ENCODE peak calls at places on chromosomes 4 and X, in nine cellular contexts. One of them, this sample, is unnamed.

GRCh38 chr4:4788573-4788972 is 70.9 kb upstream of the MSX1 start:
- DNase-seq in CD8-positive, alpha-beta memory T cell: no peak
- DNase-seq in lung: no peak
- DNase-seq in ascending aorta: no peak
- DNase-seq in NCI-H510A treated with DMSO at 0.1 percent for 48 hours: no peak
- DNase-seq in BJ: no peak
- DNase-seq in lower lobe of right lung: no peak
- DNase-seq in IMR-90: no peak
- DNase-seq in NCI-H1092: no peak
- DNase-seq in this sample: no peak

GRCh38 chr4:76562161-76562560 is 127.1 kb downstream of the SHROOM3 start:
- DNase-seq in CD8-positive, alpha-beta memory T cell: no peak
- DNase-seq in lung: no peak
- DNase-seq in ascending aorta: no peak
- DNase-seq in NCI-H510A treated with DMSO at 0.1 percent for 48 hours: no peak
- DNase-seq in BJ: peak
- DNase-seq in lower lobe of right lung: no peak
- DNase-seq in IMR-90: peak
- DNase-seq in NCI-H1092: no peak
- DNase-seq in this sample: no peak

GRCh38 chr4:69970071-69970470 is 4.5 kb upstream of the CSN2 start:
- DNase-seq in CD8-positive, alpha-beta memory T cell: no peak
- DNase-seq in lung: no peak
- DNase-seq in ascending aorta: no peak
- DNase-seq in NCI-H510A treated with DMSO at 0.1 percent for 48 hours: no peak
- DNase-seq in BJ: no peak
- DNase-seq in lower lobe of right lung: no peak
- DNase-seq in IMR-90: no peak
- DNase-seq in NCI-H1092: no peak
- DNase-seq in this sample: no peak

GRCh38 chr4:1393866-1394265 is 12.4 kb downstream of the NKX1-1 start:
- DNase-seq in CD8-positive, alpha-beta memory T cell: no peak
- DNase-seq in lung: no peak
- DNase-seq in ascending aorta: no peak
- DNase-seq in NCI-H510A treated with DMSO at 0.1 percent for 48 hours: no peak
- DNase-seq in BJ: no peak
- DNase-seq in lower lobe of right lung: peak
- DNase-seq in IMR-90: no peak
- DNase-seq in NCI-H1092: no peak
- DNase-seq in this sample: peak

GRCh38 chrX:136021903-136022302 is 36.7 kb downstream of the SLC9A6 start:
- DNase-seq in CD8-positive, alpha-beta memory T cell: no peak
- DNase-seq in lung: no peak
- DNase-seq in ascending aorta: no peak
- DNase-seq in NCI-H510A treated with DMSO at 0.1 percent for 48 hours: no peak
- DNase-seq in BJ: no peak
- DNase-seq in lower lobe of right lung: no peak
- DNase-seq in IMR-90: no peak
- DNase-seq in NCI-H1092: no peak
- DNase-seq in this sample: no peak

GRCh38 chr4:155570661-155571060 is 96.0 kb upstream of the GUCY1A1 start:
- DNase-seq in CD8-positive, alpha-beta memory T cell: no peak
- DNase-seq in lung: no peak
- DNase-seq in ascending aorta: no peak
- DNase-seq in NCI-H510A treated with DMSO at 0.1 percent for 48 hours: no peak
- DNase-seq in BJ: no peak
- DNase-seq in lower lobe of right lung: no peak
- DNase-seq in IMR-90: no peak
- DNase-seq in NCI-H1092: no peak
- DNase-seq in this sample: no peak

GRCh38 chr4:156972370-156972980 is 876 bp upstream of the PDGFC start:
- DNase-seq in CD8-positive, alpha-beta memory T cell: no peak
- DNase-seq in lung: no peak
- DNase-seq in ascending aorta: no peak
- DNase-seq in NCI-H510A treated with DMSO at 0.1 percent for 48 hours: no peak
- DNase-seq in BJ: no peak
- DNase-seq in lower lobe of right lung: no peak
- DNase-seq in IMR-90: peak
- DNase-seq in NCI-H1092: no peak
- DNase-seq in this sample: no peak

GRCh38 chrX:35890699-35891098 is 28.8 kb upstream of the CFAP47 start:
- DNase-seq in CD8-positive, alpha-beta memory T cell: no peak
- DNase-seq in lung: peak
- DNase-seq in ascending aorta: no peak
- DNase-seq in NCI-H510A treated with DMSO at 0.1 percent for 48 hours: peak
- DNase-seq in BJ: no peak
- DNase-seq in lower lobe of right lung: no peak
- DNase-seq in IMR-90: peak
- DNase-seq in NCI-H1092: peak
- DNase-seq in this sample: no peak

GRCh38 chr4:177293208-177294018 is 16.3 kb upstream of the NEIL3 start:
- DNase-seq in CD8-positive, alpha-beta memory T cell: no peak
- DNase-seq in lung: no peak
- DNase-seq in ascending aorta: no peak
- DNase-seq in NCI-H510A treated with DMSO at 0.1 percent for 48 hours: no peak
- DNase-seq in BJ: no peak
- DNase-seq in lower lobe of right lung: no peak
- DNase-seq in IMR-90: no peak
- DNase-seq in NCI-H1092: no peak
- DNase-seq in this sample: no peak

GRCh38 chr4:14862881-14863280 is 139.4 kb upstream of the CPEB2 start:
- DNase-seq in CD8-positive, alpha-beta memory T cell: no peak
- DNase-seq in lung: no peak
- DNase-seq in ascending aorta: no peak
- DNase-seq in NCI-H510A treated with DMSO at 0.1 percent for 48 hours: no peak
- DNase-seq in BJ: no peak
- DNase-seq in lower lobe of right lung: no peak
- DNase-seq in IMR-90: no peak
- DNase-seq in NCI-H1092: no peak
- DNase-seq in this sample: peak

This sample was measured in posterior vena cava.